ENCODE peak calls at places on chromosomes 7 and 10, in four cellular contexts. One of them, this sample, is unnamed.

GRCh38 chr7:33578166-33578565 is 327.2 kb upstream of the BMPER start:
- DNase-seq in HepG2: no peak
- DNase-seq in K562: no peak
- DNase-seq in A549: no peak
- DNase-seq in this sample: no peak

GRCh38 chr10:3064423-3064822 is 2.9 kb upstream of the PFKP start:
- DNase-seq in HepG2: no peak
- DNase-seq in K562: no peak
- DNase-seq in A549: no peak
- DNase-seq in this sample: no peak

GRCh38 chr7:130432886-130433285 is 7.9 kb downstream of the CEP41 start:
- DNase-seq in HepG2: no peak
- DNase-seq in K562: no peak
- DNase-seq in A549: no peak
- DNase-seq in this sample: no peak

GRCh38 chr7:24923172-24923865 is 56.7 kb downstream of the OSBPL3 start:
- DNase-seq in HepG2: no peak
- DNase-seq in K562: no peak
- DNase-seq in A549: no peak
- DNase-seq in this sample: no peak

GRCh38 chr10:117249493-117250093 is 8.7 kb downstream of the SLC18A2 start:
- DNase-seq in HepG2: no peak
- DNase-seq in K562: no peak
- DNase-seq in A549: no peak
- DNase-seq in this sample: no peak

GRCh38 chr7:153564391-153564790 is 487.8 kb upstream of the DPP6 start:
- DNase-seq in HepG2: no peak
- DNase-seq in K562: no peak
- DNase-seq in A549: no peak
- DNase-seq in this sample: no peak

GRCh38 chr7:115087437-115087836 is 165.5 kb downstream of the MDFIC start:
- DNase-seq in HepG2: peak
- DNase-seq in K562: no peak
- DNase-seq in A549: peak
- DNase-seq in this sample: no peak

GRCh38 chr10:46520941-46521340 is 35.5 kb downstream of the GPRIN2 start:
- DNase-seq in HepG2: no peak
- DNase-seq in K562: no peak
- DNase-seq in A549: no peak
- DNase-seq in this sample: peak

GRCh38 chr10:10792681-10793080 is 225.0 kb upstream of the CELF2 start:
- DNase-seq in HepG2: no peak
- DNase-seq in K562: no peak
- DNase-seq in A549: no peak
- DNase-seq in this sample: no peak

GRCh38 chr10:96229568-96230030 is 41.8 kb downstream of the BLNK start:
- DNase-seq in HepG2: peak
- DNase-seq in K562: peak
- DNase-seq in A549: peak
- DNase-seq in this sample: peak

GRCh38 chr7:157360483-157361025 is 23.8 kb downstream of the DNAJB6 start:
- DNase-seq in HepG2: no peak
- DNase-seq in K562: no peak
- DNase-seq in A549: no peak
- DNase-seq in this sample: no peak

GRCh38 chr7:102227371-102227770 is 59.3 kb upstream of the SH2B2 start:
- DNase-seq in HepG2: no peak
- DNase-seq in K562: no peak
- DNase-seq in A549: no peak
- DNase-seq in this sample: no peak

GRCh38 chr10:61135276-61135721 is 191.3 kb upstream of the RHOBTB1 start:
- DNase-seq in HepG2: no peak
- DNase-seq in K562: no peak
- DNase-seq in A549: no peak
- DNase-seq in this sample: peak

GRCh38 chr7:139328375-139328774 is 12.8 kb upstream of the FMC1 start:
- DNase-seq in HepG2: no peak
- DNase-seq in K562: no peak
- DNase-seq in A549: peak
- DNase-seq in this sample: no peak

GRCh38 chr10:114315566-114316420 is 76.7 kb downstream of the VWA2 start:
- DNase-seq in HepG2: no peak
- DNase-seq in K562: no peak
- DNase-seq in A549: no peak
- DNase-seq in this sample: no peak

GRCh38 chr10:48237225-48237855 is 37.2 kb downstream of the FRMPD2 start:
- DNase-seq in HepG2: no peak
- DNase-seq in K562: no peak
- DNase-seq in A549: no peak
- DNase-seq in this sample: no peak

GRCh38 chr7:157566631-157567006 is 229.8 kb downstream of the DNAJB6 start:
- DNase-seq in HepG2: no peak
- DNase-seq in K562: no peak
- DNase-seq in A549: no peak
- DNase-seq in this sample: no peak

GRCh38 chr7:100819586-100819985 is 7.7 kb downstream of the EPHB4 start:
- DNase-seq in HepG2: no peak
- DNase-seq in K562: peak
- DNase-seq in A549: no peak
- DNase-seq in this sample: no peak

GRCh38 chr7:51451751-51452465 is 135.3 kb upstream of the COBL start:
- DNase-seq in HepG2: no peak
- DNase-seq in K562: no peak
- DNase-seq in A549: no peak
- DNase-seq in this sample: peak

GRCh38 chr7:90957883-90958282 is 306.4 kb upstream of the FZD1 start:
- DNase-seq in HepG2: no peak
- DNase-seq in K562: no peak
- DNase-seq in A549: no peak
- DNase-seq in this sample: no peak

GRCh38 chr10:96656839-96657238 is 63.5 kb downstream of the PIK3AP1 start:
- DNase-seq in HepG2: no peak
- DNase-seq in K562: no peak
- DNase-seq in A549: no peak
- DNase-seq in this sample: no peak

GRCh38 chr10:125087191-125087896 is 73.0 kb downstream of the CTBP2 start:
- DNase-seq in HepG2: no peak
- DNase-seq in K562: no peak
- DNase-seq in A549: no peak
- DNase-seq in this sample: peak

GRCh38 chr7:111068618-111069017 is 22.3 kb upstream of the LRRN3 start:
- DNase-seq in HepG2: no peak
- DNase-seq in K562: no peak
- DNase-seq in A549: no peak
- DNase-seq in this sample: no peak

GRCh38 chr7:468681-469590 is 50.7 kb downstream of the PDGFA start:
- DNase-seq in HepG2: no peak
- DNase-seq in K562: no peak
- DNase-seq in A549: no peak
- DNase-seq in this sample: no peak

GRCh38 chr10:27558612-27559020 is 54.5 kb downstream of the RAB18 start:
- DNase-seq in HepG2: peak
- DNase-seq in K562: peak
- DNase-seq in A549: peak
- DNase-seq in this sample: peak

GRCh38 chr7:105244594-105244993 is 144.1 kb downstream of the SRPK2 start:
- DNase-seq in HepG2: no peak
- DNase-seq in K562: no peak
- DNase-seq in A549: no peak
- DNase-seq in this sample: no peak

GRCh38 chr10:132397036-132397541 is at the start of gene PWWP2B:
- DNase-seq in HepG2: no peak
- DNase-seq in K562: peak
- DNase-seq in A549: no peak
- DNase-seq in this sample: no peak

GRCh38 chr7:135147341-135147898 is 452 bp upstream of the TMEM140 start:
- DNase-seq in HepG2: no peak
- DNase-seq in K562: no peak
- DNase-seq in A549: no peak
- DNase-seq in this sample: no peak

GRCh38 chr10:48896756-48897437 is 42.7 kb downstream of the LRRC18 start:
- DNase-seq in HepG2: no peak
- DNase-seq in K562: no peak
- DNase-seq in A549: no peak
- DNase-seq in this sample: no peak

GRCh38 chr10:17003666-17004065 is 125.9 kb downstream of the CUBN start:
- DNase-seq in HepG2: no peak
- DNase-seq in K562: no peak
- DNase-seq in A549: no peak
- DNase-seq in this sample: no peak

GRCh38 chr10:92076722-92077121 is 153.2 kb downstream of the BTAF1 start:
- DNase-seq in HepG2: no peak
- DNase-seq in K562: no peak
- DNase-seq in A549: no peak
- DNase-seq in this sample: no peak

GRCh38 chr7:150755473-150756099 is 18.4 kb downstream of the GIMAP5 start:
- DNase-seq in HepG2: no peak
- DNase-seq in K562: peak
- DNase-seq in A549: no peak
- DNase-seq in this sample: no peak

GRCh38 chr7:77894574-77895091 is 96.1 kb downstream of the PHTF2 start:
- DNase-seq in HepG2: no peak
- DNase-seq in K562: no peak
- DNase-seq in A549: no peak
- DNase-seq in this sample: no peak

GRCh38 chr10:59337254-59337653 is 25.1 kb downstream of the FAM13C start:
- DNase-seq in HepG2: peak
- DNase-seq in K562: no peak
- DNase-seq in A549: peak
- DNase-seq in this sample: no peak

GRCh38 chr7:120053390-120053961 is 219.5 kb upstream of the KCND2 start:
- DNase-seq in HepG2: no peak
- DNase-seq in K562: no peak
- DNase-seq in A549: no peak
- DNase-seq in this sample: no peak

GRCh38 chr7:143901360-143901709 is 641 bp downstream of the TCAF1 start:
- DNase-seq in HepG2: peak
- DNase-seq in K562: no peak
- DNase-seq in A549: no peak
- DNase-seq in this sample: no peak

GRCh38 chr7:8379264-8379663 is 54.1 kb upstream of the NXPH1 start:
- DNase-seq in HepG2: no peak
- DNase-seq in K562: no peak
- DNase-seq in A549: no peak
- DNase-seq in this sample: no peak

GRCh38 chr7:2814186-2814530 is 29.9 kb downstream of the GNA12 start:
- DNase-seq in HepG2: no peak
- DNase-seq in K562: no peak
- DNase-seq in A549: no peak
- DNase-seq in this sample: no peak
- TF ChIP-seq ESRRA in HepG2: no peak
- TF ChIP-seq ESRRA in K562: no peak
- TF ChIP-seq ESRRA in A549: no peak
- TF ChIP-seq ESRRA in this sample: no peak

GRCh38 chr7:20513341-20513740 is 102.1 kb upstream of the ABCB5 start:
- DNase-seq in HepG2: no peak
- DNase-seq in K562: no peak
- DNase-seq in A549: no peak
- DNase-seq in this sample: no peak

GRCh38 chr7:20519641-20520040 is 95.8 kb upstream of the ABCB5 start:
- DNase-seq in HepG2: no peak
- DNase-seq in K562: no peak
- DNase-seq in A549: no peak
- DNase-seq in this sample: no peak

GRCh38 chr7:20513897-20514296 is 101.6 kb upstream of the ABCB5 start:
- DNase-seq in HepG2: no peak
- DNase-seq in K562: no peak
- DNase-seq in A549: no peak
- DNase-seq in this sample: no peak

GRCh38 chr7:20509892-20510645 is 105.4 kb upstream of the ABCB5 start:
- DNase-seq in HepG2: no peak
- DNase-seq in K562: no peak
- DNase-seq in A549: no peak
- DNase-seq in this sample: no peak

GRCh38 chr7:20514364-20514763 is 101.1 kb upstream of the ABCB5 start:
- DNase-seq in HepG2: no peak
- DNase-seq in K562: no peak
- DNase-seq in A549: no peak
- DNase-seq in this sample: no peak
- TF ChIP-seq NR3C1 in HepG2: no peak
- TF ChIP-seq NR3C1 in K562: no peak
- TF ChIP-seq NR3C1 in A549: no peak
- TF ChIP-seq NR3C1 in this sample: no peak

GRCh38 chr10:71819479-71819878 is 31.6 kb downstream of the PSAP start:
- DNase-seq in HepG2: no peak
- DNase-seq in K562: no peak
- DNase-seq in A549: no peak
- DNase-seq in this sample: no peak
- TF ChIP-seq ESRRA in HepG2: no peak
- TF ChIP-seq ESRRA in K562: no peak
- TF ChIP-seq ESRRA in A549: no peak
- TF ChIP-seq ESRRA in this sample: no peak

GRCh38 chr10:89342219-89342966 is 14.6 kb downstream of the IFIT3 start:
- DNase-seq in HepG2: no peak
- DNase-seq in K562: no peak
- DNase-seq in A549: peak
- DNase-seq in this sample: no peak
- TF ChIP-seq NR3C1 in HepG2: no peak
- TF ChIP-seq NR3C1 in K562: no peak
- TF ChIP-seq NR3C1 in A549: no peak
- TF ChIP-seq NR3C1 in this sample: no peak

GRCh38 chr7:85820702-85821443 is 634.0 kb upstream of the SEMA3D start:
- DNase-seq in HepG2: no peak
- DNase-seq in K562: no peak
- DNase-seq in A549: no peak
- DNase-seq in this sample: no peak
- TF ChIP-seq ESRRA in HepG2: no peak
- TF ChIP-seq ESRRA in K562: no peak
- TF ChIP-seq ESRRA in A549: no peak
- TF ChIP-seq ESRRA in this sample: no peak